ENCODE peak calls at places on chromosomes 3 and 15, in five cellular contexts. One of them, this sample, is unnamed.

GRCh38 chr3:127629462-127630403 is 748 bp downstream of the PODXL2 start:
- DNase-seq in left ventricle myocardium superior: peak; percentile 44
- DNase-seq in non-pigmented ciliary epithelial cell: no peak
- DNase-seq in EL: no peak
- DNase-seq in substantia nigra: no peak
- DNase-seq in this sample: no peak

GRCh38 chr3:128569756-128570155 is 76.8 kb upstream of the GATA2 start:
- DNase-seq in left ventricle myocardium superior: no peak
- DNase-seq in non-pigmented ciliary epithelial cell: no peak
- DNase-seq in EL: no peak
- DNase-seq in substantia nigra: no peak
- DNase-seq in this sample: no peak

GRCh38 chr3:49703443-49703927 is 14.1 kb downstream of the RNF123 start:
- DNase-seq in left ventricle myocardium superior: peak; percentile 68
- DNase-seq in non-pigmented ciliary epithelial cell: no peak
- DNase-seq in EL: peak; percentile 70
- DNase-seq in substantia nigra: peak; percentile 46
- DNase-seq in this sample: peak; percentile 60

GRCh38 chr15:71444866-71445590 is 329.8 kb downstream of the THSD4 start:
- DNase-seq in left ventricle myocardium superior: no peak
- DNase-seq in non-pigmented ciliary epithelial cell: no peak
- DNase-seq in EL: peak; percentile 61
- DNase-seq in substantia nigra: no peak
- DNase-seq in this sample: peak; percentile 86

GRCh38 chr3:71685686-71686085 is 39.5 kb downstream of the EIF4E3 start:
- DNase-seq in left ventricle myocardium superior: no peak
- DNase-seq in non-pigmented ciliary epithelial cell: no peak
- DNase-seq in EL: no peak
- DNase-seq in substantia nigra: no peak
- DNase-seq in this sample: no peak

GRCh38 chr15:78840661-78841060 is 29.4 kb upstream of the ADAMTS7 start:
- DNase-seq in left ventricle myocardium superior: no peak
- DNase-seq in non-pigmented ciliary epithelial cell: no peak
- DNase-seq in EL: no peak
- DNase-seq in substantia nigra: no peak
- DNase-seq in this sample: no peak

GRCh38 chr3:13389378-13389777 is 30.7 kb downstream of the NUP210 start:
- DNase-seq in left ventricle myocardium superior: no peak
- DNase-seq in non-pigmented ciliary epithelial cell: no peak
- DNase-seq in EL: no peak
- DNase-seq in substantia nigra: no peak
- DNase-seq in this sample: no peak

GRCh38 chr3:83863380-83863779 is 1095.4 kb upstream of the CADM2 start:
- DNase-seq in left ventricle myocardium superior: no peak
- DNase-seq in non-pigmented ciliary epithelial cell: no peak
- DNase-seq in EL: no peak
- DNase-seq in substantia nigra: no peak
- DNase-seq in this sample: no peak

GRCh38 chr3:2655229-2655701 is 454.9 kb downstream of the IL5RA start:
- DNase-seq in left ventricle myocardium superior: no peak
- DNase-seq in non-pigmented ciliary epithelial cell: no peak
- DNase-seq in EL: no peak
- DNase-seq in substantia nigra: no peak
- DNase-seq in this sample: no peak

GRCh38 chr3:33025648-33026178 is 71.2 kb downstream of the GLB1 start:
- DNase-seq in left ventricle myocardium superior: no peak
- DNase-seq in non-pigmented ciliary epithelial cell: no peak
- DNase-seq in EL: no peak
- DNase-seq in substantia nigra: no peak
- DNase-seq in this sample: no peak

GRCh38 chr3:127578168-127578567 is 12.4 kb downstream of the TPRA1 start:
- DNase-seq in left ventricle myocardium superior: no peak
- DNase-seq in non-pigmented ciliary epithelial cell: no peak
- DNase-seq in EL: no peak
- DNase-seq in substantia nigra: no peak
- DNase-seq in this sample: no peak

GRCh38 chr3:114551770-114552526 is 258.1 kb downstream of the TIGIT start:
- DNase-seq in left ventricle myocardium superior: no peak
- DNase-seq in non-pigmented ciliary epithelial cell: peak; percentile 59
- DNase-seq in EL: peak; percentile 77
- DNase-seq in substantia nigra: no peak
- DNase-seq in this sample: no peak

GRCh38 chr15:48861813-48862431 is 16.0 kb upstream of the EID1 start:
- DNase-seq in left ventricle myocardium superior: no peak
- DNase-seq in non-pigmented ciliary epithelial cell: no peak
- DNase-seq in EL: peak; percentile 68
- DNase-seq in substantia nigra: no peak
- DNase-seq in this sample: peak; percentile 57

GRCh38 chr3:11632966-11633365 is 10.7 kb downstream of the VGLL4 start:
- DNase-seq in left ventricle myocardium superior: no peak
- DNase-seq in non-pigmented ciliary epithelial cell: no peak
- DNase-seq in EL: no peak
- DNase-seq in substantia nigra: no peak
- DNase-seq in this sample: no peak

GRCh38 chr3:82587174-82587573 is 825.7 kb upstream of the GBE1 start:
- DNase-seq in left ventricle myocardium superior: no peak
- DNase-seq in non-pigmented ciliary epithelial cell: no peak
- DNase-seq in EL: no peak
- DNase-seq in substantia nigra: no peak
- DNase-seq in this sample: peak; percentile 3

GRCh38 chr3:49513494-49514179 is 40.6 kb upstream of the BSN start:
- DNase-seq in left ventricle myocardium superior: no peak
- DNase-seq in non-pigmented ciliary epithelial cell: no peak
- DNase-seq in EL: no peak
- DNase-seq in substantia nigra: no peak
- DNase-seq in this sample: no peak

GRCh38 chr3:183613366-183614293 is 21.8 kb upstream of the KLHL24 start:
- DNase-seq in left ventricle myocardium superior: no peak
- DNase-seq in non-pigmented ciliary epithelial cell: no peak
- DNase-seq in EL: no peak
- DNase-seq in substantia nigra: no peak
- DNase-seq in this sample: no peak

GRCh38 chr15:55267401-55268053 is 22.1 kb downstream of the RAB27A start:
- DNase-seq in left ventricle myocardium superior: peak; percentile 52
- DNase-seq in non-pigmented ciliary epithelial cell: no peak
- DNase-seq in EL: peak; percentile 13
- DNase-seq in substantia nigra: peak; percentile 26
- DNase-seq in this sample: no peak

GRCh38 chr3:3600665-3601340 is 198.4 kb upstream of the LRRN1 start:
- DNase-seq in left ventricle myocardium superior: no peak
- DNase-seq in non-pigmented ciliary epithelial cell: no peak
- DNase-seq in EL: no peak
- DNase-seq in substantia nigra: no peak
- DNase-seq in this sample: no peak

GRCh38 chr3:141414141-141414689 is 45.9 kb downstream of the ZBTB38 start:
- DNase-seq in left ventricle myocardium superior: no peak
- DNase-seq in non-pigmented ciliary epithelial cell: no peak
- DNase-seq in EL: peak; percentile 27
- DNase-seq in substantia nigra: no peak
- DNase-seq in this sample: no peak

GRCh38 chr3:70780790-70781189 is 468.4 kb upstream of the MDFIC2 start:
- DNase-seq in left ventricle myocardium superior: no peak
- DNase-seq in non-pigmented ciliary epithelial cell: no peak
- DNase-seq in EL: no peak
- DNase-seq in substantia nigra: no peak
- DNase-seq in this sample: no peak

GRCh38 chr3:65935724-65936123 is 103.0 kb downstream of the MAGI1 start:
- DNase-seq in left ventricle myocardium superior: no peak
- DNase-seq in non-pigmented ciliary epithelial cell: no peak
- DNase-seq in EL: no peak
- DNase-seq in substantia nigra: no peak
- DNase-seq in this sample: no peak

This sample was measured in HepG2.